ENCODE peak calls at places on chromosome 10, in eight cellular contexts. C is right cardiac atrium; H is IMR-90; F is spleen; N is psoas muscle; S is lung; X is adipocyte; U is CD8-positive, alpha-beta T cell. I is an unnamed sample.

GRCh38 chr10:70621497-70622078 is 19.0 kb upstream of the PRF1 start:
- DNase-seq in C (no peak), H (no peak), F (no peak), N (no peak), S (no peak), X (no peak), U (no peak), I (no peak)

GRCh38 chr10:77496941-77497420 is 140.6 kb downstream of the KCNMA1 start:
- DNase-seq in C (no peak), H (peak; percentile 63), F (no peak), N (no peak), S (no peak), X (no peak), U (no peak), I (no peak)

GRCh38 chr10:14954934-14955333 is 1.0 kb upstream of the DCLRE1C start:
- DNase-seq in C (no peak), H (no peak), F (peak; percentile 79), N (no peak), S (no peak), X (no peak), U (no peak), I (no peak)

GRCh38 chr10:127889605-127890195 is 3.0 kb downstream of the CLRN3 start:
- DNase-seq in C (no peak), H (peak; percentile 10), F (no peak), N (no peak), S (peak; percentile 26), X (no peak), U (no peak), I (no peak)

GRCh38 chr10:71529203-71529537 is 132.4 kb downstream of the CDH23 start:
- DNase-seq in C (peak; percentile 46), H (no peak), F (no peak), N (no peak), S (no peak), X (no peak), U (no peak), I (no peak)

GRCh38 chr10:102408728-102409603 is 9.6 kb downstream of the PSD start:
- DNase-seq in C (peak; percentile 81), H (peak; percentile 44), F (peak; percentile 82), N (no peak), S (no peak), X (peak; percentile 87), U (peak; percentile 52), I (no peak)

GRCh38 chr10:98920807-98921206 is 314.8 kb downstream of the HPSE2 start:
- DNase-seq in C (no peak), H (peak; percentile 84), F (no peak), N (no peak), S (no peak), X (no peak), U (no peak), I (no peak)

GRCh38 chr10:1127629-1128028 is 71.4 kb downstream of the WDR37 start:
- DNase-seq in C (no peak), H (no peak), F (no peak), N (no peak), S (no peak), X (no peak), U (no peak), I (no peak)

GRCh38 chr10:121042342-121042741 is 191.2 kb downstream of the WDR11 start:
- DNase-seq in C (no peak), H (no peak), F (no peak), N (no peak), S (no peak), X (no peak), U (no peak), I (no peak)

GRCh38 chr10:115830260-115830970 is 442.6 kb downstream of the GFRA1 start:
- DNase-seq in C (no peak), H (peak; percentile 88), F (no peak), N (no peak), S (no peak), X (peak; percentile 22), U (no peak), I (no peak)

GRCh38 chr10:76397957-76398665 is 966.7 kb downstream of the LRMDA start:
- DNase-seq in C (no peak), H (no peak), F (no peak), N (no peak), S (no peak), X (no peak), U (no peak), I (no peak)

GRCh38 chr10:104242545-104242944 is 10.4 kb upstream of the CFAP43 start:
- DNase-seq in C (no peak), H (no peak), F (no peak), N (no peak), S (no peak), X (no peak), U (no peak), I (no peak)

GRCh38 chr10:122263971-122264370 is 7.1 kb upstream of the BTBD16 start:
- DNase-seq in C (no peak), H (peak; percentile 88), F (no peak), N (no peak), S (no peak), X (peak; percentile 90), U (no peak), I (peak; percentile 42)

GRCh38 chr10:76717141-76717540 is 920.5 kb downstream of the KCNMA1 start:
- DNase-seq in C (no peak), H (peak; percentile 71), F (no peak), N (no peak), S (no peak), X (peak; percentile 50), U (no peak), I (no peak)

GRCh38 chr10:97230146-97230545 is 44.4 kb upstream of the SLIT1 start:
- DNase-seq in C (no peak), H (peak; percentile 68), F (no peak), N (no peak), S (no peak), X (no peak), U (no peak), I (no peak)

GRCh38 chr10:119538632-119539358 is 3.7 kb downstream of the RGS10 start:
- DNase-seq in C (no peak), H (no peak), F (no peak), N (no peak), S (no peak), X (no peak), U (peak; percentile 30), I (no peak)

DNA sequence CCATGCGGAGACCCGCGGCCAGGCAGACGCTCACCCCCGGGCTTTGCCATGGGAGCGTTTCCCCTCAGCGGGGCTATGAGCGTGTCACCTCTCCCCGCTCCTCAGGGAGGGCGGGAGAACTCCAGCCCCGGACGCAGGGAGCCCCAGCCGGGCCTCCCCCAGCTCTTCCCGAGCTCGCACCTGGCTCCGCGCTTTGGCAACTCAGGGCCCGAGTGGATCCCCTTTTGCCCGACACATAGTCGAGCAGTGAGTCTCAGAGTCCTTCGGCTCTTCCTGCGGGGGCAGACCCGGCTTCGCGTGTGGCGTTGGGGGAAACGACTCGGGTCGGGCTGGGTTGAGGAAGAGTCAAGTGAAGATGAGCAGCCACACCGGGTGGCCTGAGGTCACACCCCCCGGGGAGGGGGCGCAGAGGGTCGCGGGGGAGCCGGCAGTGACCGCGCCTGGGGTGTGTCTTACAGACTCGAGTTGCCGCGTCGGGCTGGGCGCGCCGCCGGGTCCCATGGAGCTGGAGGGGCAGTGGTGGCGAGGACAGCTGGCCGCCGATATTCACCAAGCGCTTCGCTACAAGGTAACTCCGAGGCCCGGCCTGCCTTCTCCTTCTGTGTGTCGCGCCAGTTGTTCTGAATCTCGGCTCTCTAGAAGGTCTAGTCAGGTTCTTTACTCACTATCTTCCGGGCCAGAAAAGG is 655 bp downstream of the CCNJ start:
- DNase-seq in C (peak; percentile 83), H (peak; percentile 45), F (peak; percentile 90), N (peak; percentile 55), S (peak; percentile 44), X (peak; percentile 70), U (peak; percentile 33), I (no peak)
- H3K4me1 ChIP-seq in C (no peaks in the 10 kb centered on the region), H (no peaks in the 10 kb centered on the region), F (peaks cover 34% of the 10 kb centered on the region), N (peaks cover 15% of the 10 kb centered on the region), S (peaks cover 5% of the 10 kb centered on the region), X (peaks cover 27% of the 10 kb centered on the region), U (peaks cover 18% of the 10 kb centered on the region), I (peaks cover 3% of the 10 kb centered on the region)

DNA sequence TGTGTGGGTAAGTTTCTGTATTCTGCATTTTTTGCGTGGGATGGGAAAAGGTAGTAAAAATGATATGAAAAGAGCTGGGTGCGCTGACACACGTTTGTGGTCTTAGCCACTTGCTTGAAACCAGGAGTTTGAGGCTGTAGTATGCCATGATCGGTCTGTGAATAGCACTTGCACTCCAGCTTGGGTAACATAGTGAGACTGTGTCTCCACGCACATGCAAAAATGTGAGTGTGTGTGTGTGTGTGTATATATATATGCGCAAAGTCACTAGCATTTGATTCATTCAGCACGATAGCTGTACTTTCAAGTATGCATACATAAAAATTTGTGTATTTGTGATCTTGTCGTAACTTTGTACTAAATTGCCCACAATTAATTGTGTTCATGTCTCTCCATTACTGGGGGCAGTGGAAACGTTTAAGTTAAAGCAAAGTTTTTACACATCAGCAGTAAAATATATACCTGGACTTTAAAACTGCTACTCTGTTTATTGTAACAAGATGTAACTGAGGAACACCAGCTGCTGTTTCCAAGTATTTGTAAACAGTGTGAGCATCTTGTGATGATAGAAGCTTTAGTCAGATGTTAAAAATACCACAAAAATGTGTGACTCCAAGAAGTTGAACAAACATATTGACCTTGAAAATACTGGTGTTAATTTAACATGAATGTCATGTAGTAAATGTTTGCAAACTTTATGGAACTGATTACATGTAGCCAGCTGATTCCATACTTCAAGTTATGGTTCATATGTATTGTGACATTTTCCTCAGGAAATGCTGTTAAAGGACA is 1.6 kb downstream of the ZRANB1 start:
- DNase-seq in C (no peak), H (peak; percentile 95), F (no peak), N (no peak), S (no peak), X (peak; percentile 79), U (no peak), I (no peak)
- H3K4me1 ChIP-seq in C (peaks cover 15% of the 10 kb centered on the region), H (peaks cover 17% of the 10 kb centered on the region), F (peaks cover 47% of the 10 kb centered on the region), N (peaks cover 93% of the 10 kb centered on the region), S (peaks cover 37% of the 10 kb centered on the region), X (peaks cover 52% of the 10 kb centered on the region), U (peaks cover 5% of the 10 kb centered on the region), I (no peaks in the 10 kb centered on the region)

DNA sequence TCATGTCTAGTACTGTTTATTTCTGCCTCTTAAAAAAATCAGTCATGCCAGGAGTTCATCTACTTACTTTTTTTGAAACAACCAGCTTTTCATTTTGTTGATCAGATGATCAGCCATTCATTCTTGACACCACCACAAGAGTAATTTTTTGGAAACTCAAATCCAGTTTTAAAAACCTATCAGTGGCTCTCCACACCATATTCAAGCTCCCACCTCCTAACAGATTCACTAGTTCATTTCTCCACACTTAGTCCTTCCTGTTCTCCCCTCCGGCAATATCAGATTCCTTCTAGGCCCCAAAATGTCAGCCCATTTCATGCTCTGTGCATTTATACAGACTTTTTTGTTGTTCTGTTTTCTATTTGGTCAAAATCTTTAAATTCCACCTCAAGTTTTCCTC is 341.6 kb downstream of the RNLS start:
- DNase-seq in C (no peak), H (no peak), F (no peak), N (no peak), S (no peak), X (no peak), U (no peak), I (no peak)
- H3K4me1 ChIP-seq in C (peaks cover 10% of the 10 kb centered on the region), H (peaks cover 5% of the 10 kb centered on the region), F (peaks cover 12% of the 10 kb centered on the region), N (peaks cover 58% of the 10 kb centered on the region), S (peaks cover 20% of the 10 kb centered on the region), X (peaks cover 74% of the 10 kb centered on the region), U (peaks cover 4% of the 10 kb centered on the region), I (peaks cover 32% of the 10 kb centered on the region)

DNA sequence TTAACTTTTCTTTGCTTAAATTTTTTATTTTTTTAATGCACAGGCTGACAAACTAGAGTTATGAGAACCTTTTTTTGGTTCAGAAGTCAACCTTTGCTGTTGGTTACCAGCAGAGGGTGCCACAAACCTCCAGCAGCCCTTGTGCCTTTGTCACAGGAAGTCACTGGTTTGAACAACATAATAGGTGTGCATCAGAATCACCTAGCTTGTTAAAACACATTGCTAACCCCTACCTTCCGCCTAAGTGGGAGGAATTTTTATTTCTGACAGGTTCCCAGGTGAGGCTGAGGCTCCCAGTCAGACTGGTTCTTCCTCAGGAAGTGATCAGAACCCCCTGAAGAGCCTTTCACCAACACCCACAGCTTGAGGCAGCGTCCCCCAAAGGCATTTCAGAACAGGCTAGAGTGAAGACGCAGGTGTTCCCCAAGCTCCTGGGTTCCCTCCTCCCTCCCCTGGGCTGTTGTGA is 22.6 kb upstream of the VDAC2 start:
- DNase-seq in C (no peak), H (peak; percentile 74), F (peak; percentile 83), N (peak; percentile 35), S (peak; percentile 42), X (peak; percentile 74), U (peak; percentile 46), I (no peak)
- H3K4me1 ChIP-seq in C (no peaks in the 10 kb centered on the region), H (peaks cover 16% of the 10 kb centered on the region), F (no peaks in the 10 kb centered on the region), N (no peaks in the 10 kb centered on the region), S (peaks cover 4% of the 10 kb centered on the region), X (peaks cover 31% of the 10 kb centered on the region), U (peaks cover 8% of the 10 kb centered on the region), I (no peaks in the 10 kb centered on the region)